ENCODE peak calls at places on chromosomes 6 and 20, in seven cellular contexts. I is GM06990, S is sigmoid colon, P is thyroid gland, K is AG04450, L is adrenal gland, U is psoas muscle. W is an unnamed sample.

GRCh38 chr6:165689699-165690098 is 26.7 kb upstream of the PDE10A start:
- DNase-seq in I (no peak), S (no peak), P (no peak), K (no peak), L (no peak), U (no peak), W (no peak)

GRCh38 chr6:170157567-170158218 is 133.2 kb downstream of the DLL1 start:
- DNase-seq in I (no peak), S (no peak), P (no peak), K (no peak), L (no peak), U (no peak), W (no peak)

GRCh38 chr20:17529586-17529985 is 1.6 kb downstream of the BFSP1 start:
- DNase-seq in I (no peak), S (no peak), P (no peak), K (no peak), L (no peak), U (no peak), W (no peak)

GRCh38 chr6:1787894-1788293 is 178.2 kb downstream of the FOXC1 start:
- DNase-seq in I (no peak), S (no peak), P (no peak), K (no peak), L (peak; percentile 88), U (peak; percentile 18), W (peak; percentile 47)

GRCh38 chr6:12034349-12034748 is 22.2 kb downstream of the HIVEP1 start:
- DNase-seq in I (no peak), S (no peak), P (no peak), K (no peak), L (no peak), U (no peak), W (no peak)

GRCh38 chr6:35304299-35304698 is 6.7 kb downstream of the DEF6 start:
- DNase-seq in I (no peak), S (peak; percentile 17), P (no peak), K (no peak), L (no peak), U (no peak), W (no peak)

GRCh38 chr20:64065973-64066341 is 3.0 kb downstream of the TCEA2 start:
- DNase-seq in I (peak; percentile 83), S (no peak), P (no peak), K (no peak), L (peak; percentile 72), U (no peak), W (no peak)

GRCh38 chr20:437787-438486 is 24.4 kb downstream of the TBC1D20 start:
- DNase-seq in I (no peak), S (no peak), P (no peak), K (no peak), L (no peak), U (no peak), W (no peak)

GRCh38 chr6:156534594-156534993 is 242.6 kb upstream of the ARID1B start:
- DNase-seq in I (no peak), S (no peak), P (no peak), K (no peak), L (no peak), U (no peak), W (no peak)

GRCh38 chr20:15756401-15756800 is 816.8 kb downstream of the KIF16B start:
- DNase-seq in I (no peak), S (no peak), P (no peak), K (no peak), L (no peak), U (no peak), W (no peak)

GRCh38 chr6:134720353-134721094 is 229.4 kb downstream of the ALDH8A1 start:
- DNase-seq in I (no peak), S (no peak), P (no peak), K (no peak), L (peak; percentile 46), U (no peak), W (peak; percentile 35)

GRCh38 chr6:34032856-34033255 is 113.0 kb downstream of the GRM4 start:
- DNase-seq in I (no peak), S (no peak), P (no peak), K (no peak), L (no peak), U (no peak), W (no peak)

GRCh38 chr20:56934888-56935287 is 305.8 kb downstream of the TFAP2C start:
- DNase-seq in I (no peak), S (no peak), P (no peak), K (no peak), L (no peak), U (no peak), W (no peak)

GRCh38 chr20:52060794-52061714 is 130.5 kb downstream of the ZFP64 start:
- DNase-seq in I (no peak), S (no peak), P (peak; percentile 7), K (no peak), L (peak; percentile 3), U (no peak), W (no peak)

GRCh38 chr6:55433446-55434130 is 106.3 kb downstream of the GFRAL start:
- DNase-seq in I (no peak), S (no peak), P (no peak), K (no peak), L (no peak), U (no peak), W (no peak)

GRCh38 chr6:38241200-38241599 is 398.5 kb downstream of the BTBD9 start:
- DNase-seq in I (no peak), S (no peak), P (no peak), K (no peak), L (no peak), U (no peak), W (no peak)

GRCh38 chr6:106913676-106914280 is 60.8 kb downstream of the CD24 start:
- DNase-seq in I (peak; percentile 58), S (no peak), P (no peak), K (no peak), L (no peak), U (no peak), W (no peak)

GRCh38 chr6:10205892-10206291 is 209.0 kb downstream of the TFAP2A start:
- DNase-seq in I (no peak), S (no peak), P (no peak), K (no peak), L (no peak), U (no peak), W (no peak)

GRCh38 chr20:23115823-23116222 is 29.7 kb upstream of the CD93 start:
- DNase-seq in I (no peak), S (peak; percentile 24), P (no peak), K (peak; percentile 11), L (peak; percentile 61), U (no peak), W (no peak)

GRCh38 chr20:57440678-57441509 is 49.7 kb downstream of the RBM38 start:
- DNase-seq in I (no peak), S (peak; percentile 97), P (peak; percentile 88), K (peak; percentile 60), L (peak; percentile 84), U (peak; percentile 84), W (peak; percentile 84)

GRCh38 chr6:26502169-26502568 is 2.1 kb downstream of the BTN1A1 start:
- DNase-seq in I (peak; percentile 24), S (no peak), P (no peak), K (no peak), L (no peak), U (no peak), W (no peak)

GRCh38 chr6:127518710-127519468 is at the start of gene MTCL3:
- DNase-seq in I (no peak), S (no peak), P (no peak), K (no peak), L (no peak), U (no peak), W (no peak)

GRCh38 chr20:5714261-5715041 is 35.8 kb upstream of the SHLD1 start:
- DNase-seq in I (peak; percentile 29), S (no peak), P (peak; percentile 15), K (no peak), L (peak; percentile 18), U (no peak), W (peak; percentile 29)

DNA sequence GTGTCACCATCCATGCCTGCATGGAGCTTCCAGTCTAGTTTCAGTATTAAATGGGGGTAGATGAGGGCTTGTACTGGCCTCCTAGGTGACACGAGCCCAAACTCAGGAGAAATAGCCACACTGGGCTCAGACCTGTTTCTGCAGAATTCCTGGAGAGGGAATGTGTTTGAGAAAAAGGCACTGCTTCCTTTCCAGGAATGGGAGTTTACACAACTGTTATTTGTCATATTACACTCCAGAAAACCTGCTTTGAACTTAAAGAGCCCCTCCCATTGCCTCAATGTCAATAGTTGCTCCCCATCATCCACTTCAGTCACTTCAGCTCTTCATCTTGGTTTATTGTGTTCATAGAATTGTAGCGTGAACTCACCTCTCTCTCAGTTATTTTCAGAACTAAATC is 151.5 kb downstream of the CFAP61 start:
- DNase-seq in I (no peak), S (no peak), P (no peak), K (no peak), L (no peak), U (no peak), W (no peak)
- H3K27me3 ChIP-seq in I (no peaks in the 10 kb centered on the region), S (no peaks in the 10 kb centered on the region), P (no peaks in the 10 kb centered on the region), K (peaks cover 7% of the 10 kb centered on the region), L (no peaks in the 10 kb centered on the region), U (no peaks in the 10 kb centered on the region), W (peaks cover 3% of the 10 kb centered on the region)

GRCh38 chr6:155340464-155341129 is 26.3 kb upstream of the TFB1M start:
- DNase-seq in I (no peak), S (no peak), P (no peak), K (peak; percentile 10), L (no peak), U (no peak), W (no peak)
- TF ChIP-seq CTCF in I (peak; percentile 52), S (no peak), P (no peak), K (peak; percentile 54), L (no peak), U (no peak), W (no peak)

DNA sequence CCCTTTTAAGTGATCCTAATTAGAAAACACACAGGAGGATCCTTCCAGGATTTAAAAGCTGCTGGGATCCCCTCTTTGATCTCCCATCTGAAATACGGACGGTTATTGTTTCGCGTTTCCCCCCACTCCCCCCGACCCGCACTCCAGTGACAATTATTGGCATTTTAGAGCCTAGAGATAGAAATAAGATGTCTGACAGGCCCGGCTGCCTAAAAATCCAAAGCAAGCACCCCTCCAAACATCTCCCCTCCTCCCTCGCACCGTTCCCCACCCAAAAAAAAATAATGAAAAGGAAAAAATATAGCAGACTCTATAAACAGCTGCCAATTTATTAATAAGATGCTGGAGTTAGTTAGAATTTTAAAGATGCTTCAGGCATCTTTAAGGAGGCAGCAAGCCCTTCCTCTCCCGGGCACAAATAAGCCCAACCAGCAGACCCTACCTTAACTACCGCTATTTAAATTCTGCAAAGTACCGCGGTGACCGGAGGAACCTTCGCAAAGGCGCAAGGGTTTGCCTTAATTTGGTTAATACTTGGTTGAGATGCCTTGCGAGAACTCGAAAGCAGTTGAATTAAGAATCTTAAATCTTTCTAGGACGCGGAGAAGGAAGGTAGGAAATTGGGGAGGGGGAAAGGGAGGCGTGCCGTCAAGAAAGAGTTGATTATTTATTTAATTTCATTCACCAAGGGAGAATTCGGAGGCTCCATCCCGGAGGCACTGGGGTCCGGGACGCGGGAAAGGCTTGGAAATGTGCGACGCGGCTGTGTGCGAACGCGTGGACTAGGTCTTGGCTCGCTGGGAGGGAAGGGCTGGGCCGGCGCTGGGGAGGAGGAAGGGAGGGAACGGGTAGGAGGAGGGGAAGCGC is 1.5 kb upstream of the ISM1 start:
- DNase-seq in I (no peak), S (no peak), P (no peak), K (no peak), L (no peak), U (no peak), W (peak; percentile 64)
- H3K27me3 ChIP-seq in I (no peaks in the 10 kb centered on the region), S (peaks cover 12% of the 10 kb centered on the region), P (no peaks in the 10 kb centered on the region), K (peaks cover 48% of the 10 kb centered on the region), L (peaks cover 29% of the 10 kb centered on the region), U (peaks cover 9% of the 10 kb centered on the region), W (peaks cover 50% of the 10 kb centered on the region)

GRCh38 chr6:44052419-44053011 is 74.7 kb downstream of the MRPL14 start:
- DNase-seq in I (no peak), S (peak; percentile 78), P (peak; percentile 48), K (no peak), L (peak; percentile 81), U (peak; percentile 72), W (peak; percentile 53)
- TF ChIP-seq CTCF in I (no peak), S (peak; percentile 35), P (no peak), K (no peak), L (peak; percentile 26), U (no peak), W (peak; percentile 15)